ENCODE peak calls at places on chromosomes 6 and 20, in four cellular contexts. One of them, this sample, is unnamed.

GRCh38 chr6:135128268-135128914 is 52.7 kb upstream of the MYB start:
- DNase-seq in IMR-90: no peak
- DNase-seq in esophagus squamous epithelium: no peak
- DNase-seq in HFF-Myc: no peak
- DNase-seq in this sample: no peak

GRCh38 chr20:50283922-50284810 is 93.5 kb downstream of the CEBPB start:
- DNase-seq in IMR-90: peak
- DNase-seq in esophagus squamous epithelium: no peak
- DNase-seq in HFF-Myc: no peak
- DNase-seq in this sample: no peak

GRCh38 chr6:117549606-117550005 is 52.7 kb downstream of the GOPC start:
- DNase-seq in esophagus squamous epithelium: no peak
- DNase-seq in IMR-90: no peak
- DNase-seq in HFF-Myc: no peak
- DNase-seq in this sample: no peak

GRCh38 chr20:47278907-47279348 is 77.6 kb downstream of the ZMYND8 start:
- DNase-seq in esophagus squamous epithelium: no peak
- DNase-seq in HFF-Myc: no peak
- DNase-seq in IMR-90: peak
- DNase-seq in this sample: no peak

GRCh38 chr6:168320661-168321060 is 1.1 kb upstream of the DACT2 start:
- DNase-seq in esophagus squamous epithelium: no peak
- DNase-seq in IMR-90: no peak
- DNase-seq in HFF-Myc: no peak
- DNase-seq in this sample: no peak

GRCh38 chr6:164014716-164015484 is 600.4 kb downstream of the QKI start:
- DNase-seq in IMR-90: no peak
- DNase-seq in HFF-Myc: no peak
- DNase-seq in esophagus squamous epithelium: no peak
- DNase-seq in this sample: no peak

GRCh38 chr6:112485813-112486212 is 138.7 kb downstream of the RFPL4B start:
- DNase-seq in HFF-Myc: no peak
- DNase-seq in esophagus squamous epithelium: no peak
- DNase-seq in IMR-90: no peak
- DNase-seq in this sample: no peak

GRCh38 chr6:135922170-135922569 is 70.7 kb downstream of the PDE7B start:
- DNase-seq in IMR-90: peak
- DNase-seq in HFF-Myc: peak
- DNase-seq in esophagus squamous epithelium: no peak
- DNase-seq in this sample: peak

GRCh38 chr6:170291271-170292110 is 613 bp upstream of the DLL1 start:
- DNase-seq in IMR-90: no peak
- DNase-seq in HFF-Myc: no peak
- DNase-seq in esophagus squamous epithelium: no peak
- DNase-seq in this sample: no peak

GRCh38 chr6:167699141-167700036 is 127.3 kb upstream of the AFDN start:
- DNase-seq in esophagus squamous epithelium: peak
- DNase-seq in HFF-Myc: no peak
- DNase-seq in IMR-90: no peak
- DNase-seq in this sample: no peak

GRCh38 chr6:108927927-108928326 is 79.7 kb downstream of the ARMC2 start:
- DNase-seq in esophagus squamous epithelium: no peak
- DNase-seq in IMR-90: no peak
- DNase-seq in HFF-Myc: no peak
- DNase-seq in this sample: no peak

GRCh38 chr20:8749986-8750385 is 318.9 kb upstream of the PLCB4 start:
- DNase-seq in HFF-Myc: no peak
- DNase-seq in IMR-90: peak
- DNase-seq in esophagus squamous epithelium: no peak
- DNase-seq in this sample: no peak

GRCh38 chr6:163417595-163417994 is 3.1 kb downstream of the QKI start:
- DNase-seq in esophagus squamous epithelium: no peak
- DNase-seq in HFF-Myc: no peak
- DNase-seq in IMR-90: no peak
- DNase-seq in this sample: no peak

GRCh38 chr20:25059487-25059820 is 1.5 kb upstream of the ACSS1 start:
- DNase-seq in IMR-90: no peak
- DNase-seq in esophagus squamous epithelium: no peak
- DNase-seq in HFF-Myc: no peak
- DNase-seq in this sample: no peak

GRCh38 chr6:8539446-8539845 is 104.1 kb upstream of the SLC35B3 start:
- DNase-seq in esophagus squamous epithelium: no peak
- DNase-seq in HFF-Myc: peak
- DNase-seq in IMR-90: no peak
- DNase-seq in this sample: no peak

GRCh38 chr6:138499303-138499991 is at the start of gene NHSL1:
- DNase-seq in HFF-Myc: no peak
- DNase-seq in IMR-90: peak
- DNase-seq in esophagus squamous epithelium: no peak
- DNase-seq in this sample: no peak

GRCh38 chr6:136526196-136526930 is 23.9 kb downstream of the MAP7 start:
- DNase-seq in IMR-90: peak
- DNase-seq in esophagus squamous epithelium: no peak
- DNase-seq in HFF-Myc: no peak
- DNase-seq in this sample: no peak

GRCh38 chr6:33118525-33119123 is 42.8 kb downstream of the HLA-DPB1 start:
- DNase-seq in HFF-Myc: peak
- DNase-seq in IMR-90: peak
- DNase-seq in esophagus squamous epithelium: no peak
- DNase-seq in this sample: no peak

GRCh38 chr6:73585566-73586415 is 65.0 kb upstream of the EEF1A1 start:
- DNase-seq in esophagus squamous epithelium: no peak
- DNase-seq in HFF-Myc: peak
- DNase-seq in IMR-90: peak
- DNase-seq in this sample: no peak

GRCh38 chr6:109448615-109449014 is 7.0 kb downstream of the MICAL1 start:
- DNase-seq in esophagus squamous epithelium: no peak
- DNase-seq in IMR-90: no peak
- DNase-seq in HFF-Myc: no peak
- DNase-seq in this sample: no peak

GRCh38 chr6:84568971-84569370 is 195.4 kb downstream of the TBX18 start:
- DNase-seq in esophagus squamous epithelium: no peak
- DNase-seq in IMR-90: peak
- DNase-seq in HFF-Myc: no peak
- DNase-seq in this sample: no peak

GRCh38 chr20:32822189-32822588 is 2.4 kb downstream of the MAPRE1 start:
- DNase-seq in esophagus squamous epithelium: no peak
- DNase-seq in IMR-90: no peak
- DNase-seq in HFF-Myc: no peak
- DNase-seq in this sample: no peak
- H3K4me3 ChIP-seq in esophagus squamous epithelium: no peak
- H3K4me3 ChIP-seq in IMR-90: no peak
- H3K4me3 ChIP-seq in HFF-Myc: peak
- H3K4me3 ChIP-seq in this sample: no peak

GRCh38 chr6:162149786-162150185 is 577.8 kb downstream of the PRKN start:
- DNase-seq in esophagus squamous epithelium: no peak
- DNase-seq in IMR-90: no peak
- DNase-seq in HFF-Myc: no peak
- DNase-seq in this sample: no peak
- TF ChIP-seq CTCF in esophagus squamous epithelium: no peak
- TF ChIP-seq CTCF in IMR-90: no peak
- TF ChIP-seq CTCF in HFF-Myc: no peak
- TF ChIP-seq CTCF in this sample: no peak

DNA sequence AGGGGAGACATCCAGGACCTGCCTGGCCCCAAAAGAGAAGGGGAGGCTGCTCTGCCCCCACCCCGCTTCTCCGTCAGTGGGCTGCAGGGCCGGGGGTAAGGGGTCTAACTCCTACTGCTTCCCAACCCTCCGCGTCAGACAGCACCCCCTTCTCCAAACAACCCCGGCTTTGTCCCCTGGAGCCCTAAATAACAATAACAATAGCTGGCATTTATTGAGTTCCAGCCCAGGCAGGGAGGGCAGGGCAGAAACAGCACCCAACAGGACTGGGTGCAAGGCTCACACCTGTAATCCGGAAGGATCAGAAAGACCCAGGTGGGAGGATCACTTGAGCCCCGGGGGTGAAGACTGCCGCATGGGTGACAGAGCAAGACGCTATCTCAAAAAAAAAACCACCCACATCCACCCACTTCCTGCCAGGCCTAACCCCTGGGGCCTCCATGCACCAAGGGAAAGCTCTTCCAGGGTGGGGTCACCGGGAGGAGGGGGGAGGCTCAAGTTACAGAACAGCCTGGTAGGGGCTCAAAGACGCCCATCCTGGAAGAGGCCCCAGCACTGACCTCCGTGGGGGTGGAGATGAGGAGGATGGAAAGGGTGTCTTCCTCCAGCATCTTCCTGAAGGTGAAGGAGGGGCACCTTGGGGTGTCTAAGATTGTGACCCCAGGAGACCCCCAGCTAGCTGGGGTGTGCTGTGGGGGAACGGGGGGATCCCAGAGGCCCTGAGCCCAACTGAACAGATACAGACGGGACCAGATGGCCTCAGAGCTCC is 1.3 kb upstream of the FNDC11 start:
- DNase-seq in esophagus squamous epithelium: no peak
- DNase-seq in IMR-90: no peak
- DNase-seq in HFF-Myc: no peak
- DNase-seq in this sample: no peak
- H3K4me3 ChIP-seq in esophagus squamous epithelium: peak
- H3K4me3 ChIP-seq in IMR-90: no peak
- H3K4me3 ChIP-seq in HFF-Myc: no peak
- H3K4me3 ChIP-seq in this sample: no peak

GRCh38 chr6:10554826-10555225 is 33.7 kb downstream of the GCNT2 start:
- DNase-seq in HFF-Myc: no peak
- DNase-seq in IMR-90: no peak
- DNase-seq in esophagus squamous epithelium: no peak
- DNase-seq in this sample: no peak
- TF ChIP-seq CTCF in HFF-Myc: no peak
- TF ChIP-seq CTCF in IMR-90: no peak
- TF ChIP-seq CTCF in esophagus squamous epithelium: no peak
- TF ChIP-seq CTCF in this sample: no peak

DNA sequence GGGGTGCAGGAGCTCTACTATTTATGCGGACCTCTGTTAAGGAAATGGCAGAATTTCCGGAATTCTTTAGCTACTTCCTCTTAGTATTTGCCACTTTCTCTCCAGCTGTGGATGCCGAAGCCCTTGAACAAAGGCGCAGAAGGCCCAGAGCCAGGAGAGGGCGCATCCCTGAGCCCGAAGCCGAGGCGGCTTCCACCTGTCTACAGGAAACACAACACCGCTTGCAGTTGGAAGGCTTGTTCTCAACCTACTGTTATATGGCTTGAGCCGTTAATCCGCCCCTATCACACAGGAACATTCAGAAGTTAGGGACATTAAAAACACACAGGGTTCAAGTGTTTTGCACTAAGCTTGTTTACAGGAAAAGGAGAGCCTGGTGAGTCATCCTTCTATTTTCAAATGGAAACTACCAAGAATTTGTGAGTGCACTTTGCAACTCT is 417.1 kb downstream of the BCKDHB start:
- DNase-seq in HFF-Myc: no peak
- DNase-seq in IMR-90: peak
- DNase-seq in esophagus squamous epithelium: no peak
- DNase-seq in this sample: no peak
- H3K4me3 ChIP-seq in HFF-Myc: no peak
- H3K4me3 ChIP-seq in IMR-90: no peak
- H3K4me3 ChIP-seq in esophagus squamous epithelium: peak
- H3K4me3 ChIP-seq in this sample: no peak

GRCh38 chr6:40536442-40536841 is 50.7 kb downstream of the LRFN2 start:
- DNase-seq in esophagus squamous epithelium: no peak
- DNase-seq in HFF-Myc: no peak
- DNase-seq in IMR-90: no peak
- DNase-seq in this sample: no peak
- TF ChIP-seq CTCF in esophagus squamous epithelium: no peak
- TF ChIP-seq CTCF in HFF-Myc: peak
- TF ChIP-seq CTCF in IMR-90: no peak
- TF ChIP-seq CTCF in this sample: peak

GRCh38 chr20:35884541-35884865 is 69.8 kb downstream of the SCAND1 start:
- DNase-seq in esophagus squamous epithelium: no peak
- DNase-seq in IMR-90: no peak
- DNase-seq in HFF-Myc: no peak
- DNase-seq in this sample: no peak

GRCh38 chr20:35883778-35884540 is 70.3 kb downstream of the SCAND1 start:
- DNase-seq in IMR-90: peak
- DNase-seq in esophagus squamous epithelium: no peak
- DNase-seq in HFF-Myc: peak
- DNase-seq in this sample: peak

GRCh38 chr20:35886537-35886936 is 67.8 kb downstream of the SCAND1 start:
- DNase-seq in esophagus squamous epithelium: no peak
- DNase-seq in IMR-90: no peak
- DNase-seq in HFF-Myc: no peak
- DNase-seq in this sample: no peak

GRCh38 chr20:35883341-35883777 is 70.9 kb downstream of the SCAND1 start:
- DNase-seq in HFF-Myc: no peak
- DNase-seq in esophagus squamous epithelium: no peak
- DNase-seq in IMR-90: no peak
- DNase-seq in this sample: no peak

DNA sequence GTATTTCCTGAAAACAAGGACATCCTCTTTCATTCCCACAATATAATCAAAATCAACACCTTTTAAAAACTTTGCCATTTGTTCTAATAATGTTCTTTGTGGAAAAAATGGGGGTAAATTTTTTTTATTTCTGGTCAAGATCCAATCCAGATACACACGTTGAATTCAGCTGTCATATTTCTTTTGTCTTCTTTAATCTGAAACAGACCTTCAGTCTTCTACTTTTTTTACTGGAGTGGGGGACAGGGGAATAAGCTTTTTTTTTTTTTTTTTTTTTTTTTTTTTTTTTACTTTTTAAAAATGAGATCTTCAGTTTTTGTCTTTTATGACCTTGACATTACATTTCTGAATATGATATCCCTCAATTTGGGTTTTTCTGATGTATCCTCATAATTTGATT is 69.1 kb downstream of the SCAND1 start:
- DNase-seq in HFF-Myc: no peak
- DNase-seq in IMR-90: no peak
- DNase-seq in esophagus squamous epithelium: no peak
- DNase-seq in this sample: no peak
- H3K4me3 ChIP-seq in HFF-Myc: no peak
- H3K4me3 ChIP-seq in IMR-90: no peak
- H3K4me3 ChIP-seq in esophagus squamous epithelium: no peak
- H3K4me3 ChIP-seq in this sample: no peak

DNA sequence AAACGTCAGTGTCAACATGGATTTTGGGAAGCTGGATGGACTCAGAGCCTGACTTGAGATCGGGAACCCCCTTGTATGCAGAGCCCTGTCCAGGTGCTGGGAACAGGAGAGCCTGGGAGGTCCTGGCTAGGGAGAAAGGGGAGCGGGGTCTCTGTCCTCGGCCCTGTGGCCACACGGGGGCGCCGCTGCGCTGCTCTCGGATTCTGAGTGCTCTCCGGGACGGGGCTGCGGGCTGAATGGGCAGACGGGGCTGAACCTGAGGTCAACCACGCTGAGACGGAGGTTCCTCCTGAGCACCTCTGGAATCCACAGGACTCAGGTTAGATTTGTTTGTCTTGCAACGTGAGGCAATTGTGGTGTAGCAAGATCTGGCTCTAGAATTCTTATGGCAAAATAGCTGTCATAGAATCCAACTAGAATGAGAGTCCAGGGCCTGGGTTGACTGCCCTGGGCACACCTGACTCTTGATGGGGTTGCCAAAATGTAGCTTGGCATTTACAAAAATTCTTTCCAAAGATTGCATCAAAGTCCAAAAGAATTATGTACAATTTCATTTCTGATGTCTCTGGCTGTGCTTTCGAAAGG is 20.6 kb upstream of the HLA-F start:
- DNase-seq in HFF-Myc: no peak
- DNase-seq in IMR-90: no peak
- DNase-seq in esophagus squamous epithelium: no peak
- DNase-seq in this sample: no peak
- TF ChIP-seq CTCF in HFF-Myc: peak
- TF ChIP-seq CTCF in IMR-90: peak
- TF ChIP-seq CTCF in esophagus squamous epithelium: peak
- TF ChIP-seq CTCF in this sample: peak

GRCh38 chr6:26576407-26576843 is 20.3 kb upstream of the ABT1 start:
- DNase-seq in esophagus squamous epithelium: no peak
- DNase-seq in IMR-90: no peak
- DNase-seq in HFF-Myc: no peak
- DNase-seq in this sample: no peak
- H3K4me3 ChIP-seq in esophagus squamous epithelium: no peak
- H3K4me3 ChIP-seq in IMR-90: peak
- H3K4me3 ChIP-seq in HFF-Myc: peak
- H3K4me3 ChIP-seq in this sample: peak